ENCODE peak calls at places on chromosomes 6 and 20, in seven cellular contexts. L is IMR-90, X is pancreas, W is mucosa of descending colon, O is upper lobe of left lung, A is left lung, R is PC-3. J is an unnamed sample.

GRCh38 chr6:85614780-85615179 is 21.1 kb upstream of the SNX14 start:
- DNase-seq in L (no peak), X (no peak), W (no peak), O (peak; percentile 57), A (peak; percentile 53), R (no peak), J (no peak)

GRCh38 chr20:24727795-24728194 is 221.3 kb upstream of the CST7 start:
- DNase-seq in L (no peak), X (no peak), W (no peak), O (no peak), A (no peak), R (no peak), J (no peak)

GRCh38 chr20:4776079-4776630 is 54.4 kb downstream of the PRND start:
- DNase-seq in L (no peak), X (no peak), W (no peak), O (peak; percentile 52), A (no peak), R (no peak), J (no peak)

GRCh38 chr6:30814137-30815084 is 69.9 kb upstream of the DDR1 start:
- DNase-seq in L (peak; percentile 84), X (no peak), W (peak; percentile 32), O (no peak), A (no peak), R (peak; percentile 81), J (no peak)

GRCh38 chr6:121533321-121533841 is 97.9 kb downstream of the GJA1 start:
- DNase-seq in L (no peak), X (no peak), W (no peak), O (no peak), A (no peak), R (no peak), J (no peak)

GRCh38 chr20:58245931-58246330 is 17.5 kb upstream of the ANKRD60 start:
- DNase-seq in L (no peak), X (no peak), W (no peak), O (no peak), A (no peak), R (no peak), J (no peak)

GRCh38 chr6:51579013-51579412 is 508.4 kb downstream of the PKHD1 start:
- DNase-seq in L (no peak), X (no peak), W (no peak), O (no peak), A (no peak), R (no peak), J (no peak)

GRCh38 chr6:40268166-40268958 is 318.8 kb downstream of the LRFN2 start:
- DNase-seq in L (no peak), X (no peak), W (no peak), O (no peak), A (no peak), R (no peak), J (no peak)

GRCh38 chr20:38230957-38231785 is 29.4 kb downstream of the KIAA1755 start:
- DNase-seq in L (peak; percentile 59), X (no peak), W (no peak), O (no peak), A (no peak), R (no peak), J (no peak)

GRCh38 chr6:21800948-21801438 is 207.4 kb downstream of the SOX4 start:
- DNase-seq in L (peak; percentile 67), X (no peak), W (no peak), O (no peak), A (no peak), R (peak; percentile 90), J (no peak)

GRCh38 chr6:72031471-72031870 is 145.1 kb downstream of the RIMS1 start:
- DNase-seq in L (no peak), X (no peak), W (no peak), O (no peak), A (no peak), R (no peak), J (no peak)

GRCh38 chr20:25540273-25540672 is 45.1 kb downstream of the NINL start:
- DNase-seq in L (no peak), X (no peak), W (peak; percentile 20), O (no peak), A (no peak), R (peak; percentile 39), J (no peak)

GRCh38 chr6:143164565-143165105 is 103.9 kb downstream of the AIG1 start:
- DNase-seq in L (no peak), X (no peak), W (no peak), O (no peak), A (no peak), R (no peak), J (no peak)

GRCh38 chr6:217048-217659 is 75.1 kb upstream of the DUSP22 start:
- DNase-seq in L (no peak), X (peak; percentile 75), W (peak; percentile 54), O (peak; percentile 60), A (peak; percentile 79), R (no peak), J (peak; percentile 52)

GRCh38 chr6:30981942-30982772 is 1.4 kb upstream of the MUC21 start:
- DNase-seq in L (peak; percentile 81), X (no peak), W (peak; percentile 6), O (no peak), A (no peak), R (peak; percentile 58), J (peak; percentile 55)

GRCh38 chr20:62025832-62026563 is 39.7 kb downstream of the TAF4 start:
- DNase-seq in L (peak; percentile 74), X (no peak), W (peak; percentile 20), O (no peak), A (peak; percentile 8), R (no peak), J (no peak)

GRCh38 chr6:6803180-6803978 is 214.9 kb downstream of the LY86 start:
- DNase-seq in L (no peak), X (no peak), W (peak; percentile 31), O (no peak), A (no peak), R (peak; percentile 97), J (no peak)

GRCh38 chr20:63642518-63643247 is 10.5 kb downstream of the STMN3 start:
- DNase-seq in L (no peak), X (no peak), W (peak; percentile 42), O (peak; percentile 79), A (no peak), R (peak; percentile 16), J (no peak)

GRCh38 chr6:168385380-168385779 is 55.6 kb upstream of the SMOC2 start:
- DNase-seq in L (no peak), X (no peak), W (no peak), O (no peak), A (no peak), R (no peak), J (no peak)

GRCh38 chr6:148973809-148974208 is 227.0 kb downstream of the UST start:
- DNase-seq in L (peak; percentile 66), X (no peak), W (no peak), O (no peak), A (no peak), R (peak; percentile 43), J (peak; percentile 20)

GRCh38 chr6:11770546-11771466 is 7.8 kb downstream of the ADTRP start:
- DNase-seq in L (peak; percentile 100), X (no peak), W (peak; percentile 90), O (peak; percentile 89), A (peak; percentile 86), R (peak; percentile 98), J (no peak)

GRCh38 chr6:130906736-130907381 is 79.7 kb downstream of the SMLR1 start:
- DNase-seq in L (peak; percentile 88), X (no peak), W (no peak), O (no peak), A (no peak), R (no peak), J (no peak)

GRCh38 chr6:76697585-76697984 is 625.1 kb upstream of the IMPG1 start:
- DNase-seq in L (peak; percentile 18), X (no peak), W (no peak), O (no peak), A (no peak), R (peak; percentile 12), J (no peak)

GRCh38 chr20:41049451-41049850 is 20.8 kb downstream of the TOP1 start:
- DNase-seq in L (no peak), X (no peak), W (no peak), O (no peak), A (no peak), R (no peak), J (no peak)
- H3K4me1 ChIP-seq in L (peaks cover 34% of the 10 kb centered on the region), X (peaks cover 40% of the 10 kb centered on the region), W (peaks cover 70% of the 10 kb centered on the region), O (peaks cover 97% of the 10 kb centered on the region), A (peaks cover 76% of the 10 kb centered on the region), R (peaks cover 32% of the 10 kb centered on the region), J (peaks cover 61% of the 10 kb centered on the region)

GRCh38 chr20:29878281-29878741 is 1379.2 kb upstream of the DEFB115 start:
- DNase-seq in L (no peak), X (peak; percentile 66), W (no peak), O (peak; percentile 41), A (peak; percentile 84), R (peak; percentile 19), J (peak; percentile 37)

GRCh38 chr20:29878777-29879442 is 1378.6 kb upstream of the DEFB115 start:
- DNase-seq in L (no peak), X (peak; percentile 65), W (no peak), O (peak; percentile 83), A (peak; percentile 86), R (no peak), J (peak; percentile 34)

GRCh38 chr20:29874476-29875202 is 1382.8 kb upstream of the DEFB115 start:
- DNase-seq in L (no peak), X (peak; percentile 31), W (no peak), O (peak; percentile 25), A (peak; percentile 41), R (no peak), J (peak; percentile 42)

GRCh38 chr20:29876911-29877285 is 1380.6 kb upstream of the DEFB115 start:
- DNase-seq in L (no peak), X (peak; percentile 59), W (no peak), O (no peak), A (peak; percentile 84), R (no peak), J (no peak)

DNA sequence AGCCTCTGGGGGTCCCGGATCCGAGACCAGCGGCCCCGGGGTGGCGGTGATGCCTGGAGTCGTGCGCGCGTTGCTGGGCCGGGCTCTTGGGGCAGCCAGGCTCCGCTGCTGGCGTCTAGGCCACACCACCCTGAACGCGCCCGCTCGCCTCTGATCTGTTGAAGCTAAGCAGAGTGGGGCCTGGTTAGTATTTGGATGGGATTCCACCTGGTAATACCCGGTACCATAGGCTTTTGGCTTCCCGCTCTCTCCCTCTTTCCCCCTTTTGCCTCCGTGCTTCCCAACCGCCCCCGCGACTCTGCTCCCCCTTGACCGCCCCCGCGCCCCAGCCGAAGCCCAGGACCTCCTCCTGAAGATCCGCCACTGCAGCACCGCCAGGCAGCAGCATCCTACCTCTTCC is 1383.5 kb upstream of the DEFB115 start:
- DNase-seq in L (peak; percentile 22), X (peak; percentile 86), W (peak; percentile 28), O (peak; percentile 90), A (peak; percentile 94), R (no peak), J (peak; percentile 49)
- TF ChIP-seq CTCF in L (no peak), X (no peak), W (no peak), O (no peak), A (no peak), R (no peak), J (no peak)

GRCh38 chr20:53753880-53754459 is 160.3 kb upstream of the ZNF217 start:
- DNase-seq in L (no peak), X (no peak), W (no peak), O (no peak), A (no peak), R (no peak), J (no peak)
- H3K4me1 ChIP-seq in L (peaks cover 19% of the 10 kb centered on the region), X (peaks cover 10% of the 10 kb centered on the region), W (peaks cover 32% of the 10 kb centered on the region), O (peaks cover 21% of the 10 kb centered on the region), A (peaks cover 6% of the 10 kb centered on the region), R (peaks cover 54% of the 10 kb centered on the region), J (peaks cover 58% of the 10 kb centered on the region)

GRCh38 chr6:153032255-153032882 is 29.9 kb upstream of the MTRF1L start:
- DNase-seq in L (peak; percentile 81), X (no peak), W (no peak), O (no peak), A (no peak), R (peak; percentile 69), J (no peak)
- TF ChIP-seq CTCF in L (peak; percentile 65), X (no peak), W (no peak), O (peak; percentile 23), A (no peak), R (peak; percentile 63), J (peak; percentile 32)